ENCODE peak calls at places on chromosomes 1 and 21, in seven cellular contexts. One of them, this sample, is unnamed.

GRCh38 chr1:104706631-104707147 is 957.0 kb downstream of the AMY1C start:
- DNase-seq in transverse colon: no peak
- DNase-seq in lower lobe of right lung: no peak
- DNase-seq in A673: no peak
- DNase-seq in right cardiac atrium: no peak
- DNase-seq in CD4-positive, alpha-beta T cell: no peak
- DNase-seq in tibial nerve: no peak
- DNase-seq in this sample: no peak

GRCh38 chr1:36154765-36155559 is 998 bp upstream of the MAP7D1 start:
- DNase-seq in lower lobe of right lung: no peak
- DNase-seq in CD4-positive, alpha-beta T cell: no peak
- DNase-seq in right cardiac atrium: peak; percentile 65
- DNase-seq in transverse colon: peak; percentile 37
- DNase-seq in tibial nerve: no peak
- DNase-seq in A673: no peak
- DNase-seq in this sample: no peak

GRCh38 chr1:205456383-205456867 is 580 bp upstream of the BLACAT1 start:
- DNase-seq in right cardiac atrium: no peak
- DNase-seq in A673: no peak
- DNase-seq in transverse colon: no peak
- DNase-seq in lower lobe of right lung: no peak
- DNase-seq in CD4-positive, alpha-beta T cell: no peak
- DNase-seq in tibial nerve: no peak
- DNase-seq in this sample: no peak

GRCh38 chr1:22373252-22373651 is 78.4 kb upstream of the ZBTB40 start:
- DNase-seq in transverse colon: no peak
- DNase-seq in lower lobe of right lung: peak; percentile 7
- DNase-seq in right cardiac atrium: no peak
- DNase-seq in CD4-positive, alpha-beta T cell: no peak
- DNase-seq in tibial nerve: no peak
- DNase-seq in A673: no peak
- DNase-seq in this sample: no peak

GRCh38 chr1:116990612-116991151 is 10.9 kb upstream of the CD101 start:
- DNase-seq in transverse colon: peak; percentile 24
- DNase-seq in CD4-positive, alpha-beta T cell: no peak
- DNase-seq in lower lobe of right lung: no peak
- DNase-seq in tibial nerve: peak; percentile 86
- DNase-seq in right cardiac atrium: peak; percentile 94
- DNase-seq in A673: no peak
- DNase-seq in this sample: no peak

GRCh38 chr1:15168479-15168878 is 14.9 kb downstream of the TMEM51 start:
- DNase-seq in right cardiac atrium: no peak
- DNase-seq in CD4-positive, alpha-beta T cell: no peak
- DNase-seq in tibial nerve: no peak
- DNase-seq in A673: no peak
- DNase-seq in lower lobe of right lung: no peak
- DNase-seq in transverse colon: no peak
- DNase-seq in this sample: no peak

GRCh38 chr21:33268736-33269441 is 2.7 kb downstream of the IL10RB start:
- DNase-seq in CD4-positive, alpha-beta T cell: peak; percentile 53
- DNase-seq in right cardiac atrium: no peak
- DNase-seq in A673: no peak
- DNase-seq in tibial nerve: no peak
- DNase-seq in transverse colon: peak; percentile 97
- DNase-seq in lower lobe of right lung: peak; percentile 94
- DNase-seq in this sample: peak; percentile 44

GRCh38 chr1:33286451-33287185 is 30.3 kb downstream of the ZNF362 start:
- DNase-seq in lower lobe of right lung: no peak
- DNase-seq in transverse colon: no peak
- DNase-seq in CD4-positive, alpha-beta T cell: no peak
- DNase-seq in right cardiac atrium: no peak
- DNase-seq in tibial nerve: no peak
- DNase-seq in A673: no peak
- DNase-seq in this sample: no peak

GRCh38 chr1:19222979-19223824 is 13.1 kb upstream of the UBR4 start:
- DNase-seq in transverse colon: no peak
- DNase-seq in CD4-positive, alpha-beta T cell: no peak
- DNase-seq in A673: no peak
- DNase-seq in lower lobe of right lung: no peak
- DNase-seq in right cardiac atrium: no peak
- DNase-seq in tibial nerve: no peak
- DNase-seq in this sample: no peak

GRCh38 chr1:119467857-119468666 is 38.9 kb upstream of the HSD3B1 start:
- DNase-seq in transverse colon: no peak
- DNase-seq in A673: no peak
- DNase-seq in right cardiac atrium: no peak
- DNase-seq in CD4-positive, alpha-beta T cell: no peak
- DNase-seq in lower lobe of right lung: no peak
- DNase-seq in tibial nerve: no peak
- DNase-seq in this sample: no peak

GRCh38 chr1:56397811-56398231 is 181.5 kb downstream of the PLPP3 start:
- DNase-seq in CD4-positive, alpha-beta T cell: no peak
- DNase-seq in A673: no peak
- DNase-seq in tibial nerve: no peak
- DNase-seq in transverse colon: no peak
- DNase-seq in lower lobe of right lung: no peak
- DNase-seq in right cardiac atrium: no peak
- DNase-seq in this sample: no peak

GRCh38 chr1:205711105-205712048 is 31.1 kb upstream of the SLC45A3 start:
- DNase-seq in CD4-positive, alpha-beta T cell: no peak
- DNase-seq in tibial nerve: peak; percentile 84
- DNase-seq in right cardiac atrium: peak; percentile 25
- DNase-seq in A673: peak; percentile 82
- DNase-seq in lower lobe of right lung: no peak
- DNase-seq in transverse colon: peak; percentile 70
- DNase-seq in this sample: peak; percentile 84

GRCh38 chr1:170711682-170712081 is 47.8 kb downstream of the PRRX1 start:
- DNase-seq in right cardiac atrium: no peak
- DNase-seq in transverse colon: no peak
- DNase-seq in CD4-positive, alpha-beta T cell: no peak
- DNase-seq in A673: no peak
- DNase-seq in lower lobe of right lung: no peak
- DNase-seq in tibial nerve: no peak
- DNase-seq in this sample: no peak

GRCh38 chr1:224774378-224774777 is 155.1 kb upstream of the DNAH14 start:
- DNase-seq in lower lobe of right lung: no peak
- DNase-seq in CD4-positive, alpha-beta T cell: no peak
- DNase-seq in A673: peak; percentile 14
- DNase-seq in right cardiac atrium: no peak
- DNase-seq in transverse colon: no peak
- DNase-seq in tibial nerve: no peak
- DNase-seq in this sample: no peak

GRCh38 chr1:40625076-40625475 is 40.4 kb downstream of the RIMS3 start:
- DNase-seq in lower lobe of right lung: no peak
- DNase-seq in A673: peak; percentile 18
- DNase-seq in tibial nerve: no peak
- DNase-seq in CD4-positive, alpha-beta T cell: no peak
- DNase-seq in transverse colon: peak; percentile 55
- DNase-seq in right cardiac atrium: peak; percentile 31
- DNase-seq in this sample: no peak

GRCh38 chr1:34779526-34779925 is 1.5 kb upstream of the GJB3 start:
- DNase-seq in A673: no peak
- DNase-seq in transverse colon: no peak
- DNase-seq in tibial nerve: no peak
- DNase-seq in right cardiac atrium: no peak
- DNase-seq in CD4-positive, alpha-beta T cell: no peak
- DNase-seq in lower lobe of right lung: no peak
- DNase-seq in this sample: no peak

GRCh38 chr1:112872551-112872962 is 83.4 kb downstream of the SLC16A1 start:
- DNase-seq in CD4-positive, alpha-beta T cell: no peak
- DNase-seq in tibial nerve: no peak
- DNase-seq in lower lobe of right lung: no peak
- DNase-seq in right cardiac atrium: no peak
- DNase-seq in transverse colon: no peak
- DNase-seq in A673: no peak
- DNase-seq in this sample: no peak

GRCh38 chr1:198937231-198938031 is 298.6 kb downstream of the PTPRC start:
- DNase-seq in transverse colon: peak; percentile 46
- DNase-seq in A673: peak; percentile 98
- DNase-seq in lower lobe of right lung: no peak
- DNase-seq in CD4-positive, alpha-beta T cell: no peak
- DNase-seq in tibial nerve: peak; percentile 65
- DNase-seq in right cardiac atrium: peak; percentile 15
- DNase-seq in this sample: peak; percentile 30

GRCh38 chr1:198936371-198937083 is 297.7 kb downstream of the PTPRC start:
- DNase-seq in CD4-positive, alpha-beta T cell: no peak
- DNase-seq in transverse colon: no peak
- DNase-seq in lower lobe of right lung: no peak
- DNase-seq in right cardiac atrium: no peak
- DNase-seq in A673: peak; percentile 48
- DNase-seq in tibial nerve: no peak
- DNase-seq in this sample: no peak

GRCh38 chr1:198935371-198935921 is 296.6 kb downstream of the PTPRC start:
- DNase-seq in A673: peak; percentile 97
- DNase-seq in CD4-positive, alpha-beta T cell: peak; percentile 50
- DNase-seq in right cardiac atrium: peak; percentile 56
- DNase-seq in tibial nerve: peak; percentile 72
- DNase-seq in transverse colon: peak; percentile 65
- DNase-seq in lower lobe of right lung: peak; percentile 76
- DNase-seq in this sample: peak; percentile 24

GRCh38 chr1:198939946-198940345 is 301.1 kb downstream of the PTPRC start:
- DNase-seq in lower lobe of right lung: no peak
- DNase-seq in right cardiac atrium: no peak
- DNase-seq in tibial nerve: no peak
- DNase-seq in transverse colon: no peak
- DNase-seq in A673: no peak
- DNase-seq in CD4-positive, alpha-beta T cell: no peak
- DNase-seq in this sample: no peak

GRCh38 chr1:198939286-198939685 is 300.4 kb downstream of the PTPRC start:
- DNase-seq in lower lobe of right lung: no peak
- DNase-seq in A673: no peak
- DNase-seq in right cardiac atrium: no peak
- DNase-seq in CD4-positive, alpha-beta T cell: no peak
- DNase-seq in tibial nerve: no peak
- DNase-seq in transverse colon: no peak
- DNase-seq in this sample: no peak
- H3K27me3 ChIP-seq in lower lobe of right lung: no peaks in the 10 kb centered on the region
- H3K27me3 ChIP-seq in A673: no peaks in the 10 kb centered on the region
- H3K27me3 ChIP-seq in right cardiac atrium: no peaks in the 10 kb centered on the region
- H3K27me3 ChIP-seq in CD4-positive, alpha-beta T cell: no peaks in the 10 kb centered on the region
- H3K27me3 ChIP-seq in tibial nerve: no peaks in the 10 kb centered on the region
- H3K27me3 ChIP-seq in transverse colon: no peaks in the 10 kb centered on the region
- H3K27me3 ChIP-seq in this sample: no peaks in the 10 kb centered on the region

DNA sequence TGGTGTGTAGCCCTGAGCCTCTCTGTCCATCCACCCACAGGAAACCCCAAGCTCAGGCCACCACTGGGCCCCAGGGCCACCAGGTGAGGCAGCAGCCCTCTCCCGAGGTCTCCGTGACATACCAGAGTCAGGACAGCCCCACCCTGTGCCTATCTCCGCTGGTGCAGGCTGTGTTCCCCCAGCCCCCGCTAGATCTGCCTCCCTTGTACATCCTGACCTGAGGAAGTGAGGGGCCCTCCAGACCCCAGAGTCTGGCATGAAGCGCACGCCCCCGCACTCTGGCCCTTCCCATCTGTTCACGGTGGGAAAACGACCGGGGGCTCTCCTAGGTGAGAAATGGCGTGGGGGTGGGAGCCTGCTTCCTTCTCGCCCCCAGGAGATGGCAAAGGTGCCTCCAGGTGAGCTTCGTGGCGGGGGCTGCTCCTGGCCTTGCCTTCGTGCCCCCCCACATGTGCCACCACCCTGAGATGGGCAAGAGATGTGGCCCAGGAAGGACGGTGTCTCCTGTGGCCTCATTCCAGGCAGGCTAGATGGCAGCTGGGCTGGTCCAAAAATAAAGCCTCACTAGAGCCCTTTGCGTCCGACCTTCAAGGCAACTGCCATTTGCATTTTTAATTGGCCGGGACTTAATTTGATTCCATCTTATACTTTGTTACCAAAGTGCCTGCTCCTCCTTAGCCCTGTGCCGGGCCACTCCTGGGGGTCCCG is 3.1 kb downstream of the GABRD start:
- DNase-seq in CD4-positive, alpha-beta T cell: no peak
- DNase-seq in A673: no peak
- DNase-seq in tibial nerve: no peak
- DNase-seq in transverse colon: no peak
- DNase-seq in lower lobe of right lung: no peak
- DNase-seq in right cardiac atrium: no peak
- DNase-seq in this sample: no peak
- H3K27me3 ChIP-seq in CD4-positive, alpha-beta T cell: peaks cover 56% of the 10 kb centered on the region
- H3K27me3 ChIP-seq in A673: peaks cover 51% of the 10 kb centered on the region
- H3K27me3 ChIP-seq in tibial nerve: no peaks in the 10 kb centered on the region
- H3K27me3 ChIP-seq in transverse colon: peaks cover 76% of the 10 kb centered on the region
- H3K27me3 ChIP-seq in lower lobe of right lung: peaks cover 60% of the 10 kb centered on the region
- H3K27me3 ChIP-seq in right cardiac atrium: no peaks in the 10 kb centered on the region
- H3K27me3 ChIP-seq in this sample: peaks cover 4% of the 10 kb centered on the region

GRCh38 chr1:201282931-201283829 is at the start of gene PKP1:
- DNase-seq in transverse colon: peak; percentile 51
- DNase-seq in right cardiac atrium: peak; percentile 40
- DNase-seq in CD4-positive, alpha-beta T cell: no peak
- DNase-seq in tibial nerve: no peak
- DNase-seq in lower lobe of right lung: peak; percentile 66
- DNase-seq in A673: peak; percentile 98
- DNase-seq in this sample: peak; percentile 19
- H3K27me3 ChIP-seq in transverse colon: peaks cover 53% of the 10 kb centered on the region
- H3K27me3 ChIP-seq in right cardiac atrium: no peaks in the 10 kb centered on the region
- H3K27me3 ChIP-seq in CD4-positive, alpha-beta T cell: peaks cover 28% of the 10 kb centered on the region
- H3K27me3 ChIP-seq in tibial nerve: no peaks in the 10 kb centered on the region
- H3K27me3 ChIP-seq in lower lobe of right lung: peaks cover 27% of the 10 kb centered on the region
- H3K27me3 ChIP-seq in A673: no peaks in the 10 kb centered on the region
- H3K27me3 ChIP-seq in this sample: peaks cover 8% of the 10 kb centered on the region

DNA sequence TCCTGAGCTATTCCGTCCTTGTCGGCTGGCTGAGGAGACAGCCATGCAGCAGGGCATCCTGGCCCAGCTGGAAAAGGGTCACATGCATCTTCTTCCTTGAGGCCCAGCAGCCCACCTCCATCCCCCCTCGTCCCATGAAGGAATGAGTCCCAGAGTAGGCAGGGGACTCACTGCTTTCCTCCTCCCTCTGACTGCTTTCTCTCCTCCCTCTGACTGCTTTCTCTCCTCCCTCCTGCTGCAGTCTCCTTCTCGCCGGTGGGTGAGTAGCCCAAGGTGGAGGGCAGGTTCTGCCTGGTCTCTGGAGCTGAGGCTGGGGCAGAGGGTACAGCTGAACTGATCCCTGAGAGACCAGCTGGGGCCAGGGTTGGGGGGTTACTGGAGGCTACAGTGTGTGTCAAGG is 13.5 kb downstream of the NTRK1 start:
- DNase-seq in tibial nerve: no peak
- DNase-seq in A673: no peak
- DNase-seq in CD4-positive, alpha-beta T cell: no peak
- DNase-seq in transverse colon: no peak
- DNase-seq in lower lobe of right lung: no peak
- DNase-seq in right cardiac atrium: no peak
- DNase-seq in this sample: no peak
- H3K27me3 ChIP-seq in tibial nerve: no peaks in the 10 kb centered on the region
- H3K27me3 ChIP-seq in A673: no peaks in the 10 kb centered on the region
- H3K27me3 ChIP-seq in CD4-positive, alpha-beta T cell: peaks cover 4% of the 10 kb centered on the region
- H3K27me3 ChIP-seq in transverse colon: peaks cover 16% of the 10 kb centered on the region
- H3K27me3 ChIP-seq in lower lobe of right lung: peaks cover 11% of the 10 kb centered on the region
- H3K27me3 ChIP-seq in right cardiac atrium: no peaks in the 10 kb centered on the region
- H3K27me3 ChIP-seq in this sample: peaks cover 1% of the 10 kb centered on the region

This sample was measured in CD4-positive, CD25-positive, alpha-beta regulatory T cell.